ENCODE peak calls at places on chromosomes 7 and 10, in eight cellular contexts. One of them, this sample, is unnamed.
A peak's percentile ranks its signal among the peaks of the same experiment; 100 is the strongest.

GRCh38 chr10:116912162-116912561 is 62.9 kb downstream of the ENO4 start:
- DNase-seq in NCI-H1436: no peak
- DNase-seq in activated naive CD8-positive, alpha-beta T cell treated with anti-CD3 and anti-CD28 coated beads, Interleukin-2, amount 10 ng/mL, durations not matched to agents 7 days and 5 days: no peak
- DNase-seq in activated CD8-positive, alpha-beta memory T cell treated with anti-CD3 and anti-CD28 coated beads for 48 hours: no peak
- DNase-seq in ACHN: no peak
- DNase-seq in B cell: no peak
- DNase-seq in dorsolateral prefrontal cortex: no peak
- DNase-seq in HS-5: no peak
- DNase-seq in this sample: no peak

GRCh38 chr7:35624299-35625186 is 70.4 kb downstream of the HERPUD2 start:
- DNase-seq in activated naive CD8-positive, alpha-beta T cell treated with anti-CD3 and anti-CD28 coated beads, Interleukin-2, amount 10 ng/mL, durations not matched to agents 7 days and 5 days: peak; percentile 36
- DNase-seq in ACHN: peak; percentile 61
- DNase-seq in activated CD8-positive, alpha-beta memory T cell treated with anti-CD3 and anti-CD28 coated beads for 48 hours: no peak
- DNase-seq in B cell: peak; percentile 50
- DNase-seq in HS-5: no peak
- DNase-seq in NCI-H1436: peak; percentile 11
- DNase-seq in dorsolateral prefrontal cortex: no peak
- DNase-seq in this sample: peak; percentile 37

GRCh38 chr10:6917125-6917524 is 337.0 kb upstream of the PRKCQ start:
- DNase-seq in ACHN: no peak
- DNase-seq in NCI-H1436: no peak
- DNase-seq in activated CD8-positive, alpha-beta memory T cell treated with anti-CD3 and anti-CD28 coated beads for 48 hours: no peak
- DNase-seq in B cell: no peak
- DNase-seq in activated naive CD8-positive, alpha-beta T cell treated with anti-CD3 and anti-CD28 coated beads, Interleukin-2, amount 10 ng/mL, durations not matched to agents 7 days and 5 days: no peak
- DNase-seq in dorsolateral prefrontal cortex: no peak
- DNase-seq in HS-5: no peak
- DNase-seq in this sample: no peak

GRCh38 chr10:102230264-102230860 is 4.3 kb downstream of the ELOVL3 start:
- DNase-seq in dorsolateral prefrontal cortex: no peak
- DNase-seq in activated naive CD8-positive, alpha-beta T cell treated with anti-CD3 and anti-CD28 coated beads, Interleukin-2, amount 10 ng/mL, durations not matched to agents 7 days and 5 days: no peak
- DNase-seq in HS-5: no peak
- DNase-seq in B cell: peak; percentile 64
- DNase-seq in ACHN: peak; percentile 87
- DNase-seq in NCI-H1436: peak; percentile 26
- DNase-seq in activated CD8-positive, alpha-beta memory T cell treated with anti-CD3 and anti-CD28 coated beads for 48 hours: no peak
- DNase-seq in this sample: peak; percentile 41

GRCh38 chr10:97132273-97132672 is 53.5 kb downstream of the SLIT1 start:
- DNase-seq in activated naive CD8-positive, alpha-beta T cell treated with anti-CD3 and anti-CD28 coated beads, Interleukin-2, amount 10 ng/mL, durations not matched to agents 7 days and 5 days: no peak
- DNase-seq in HS-5: no peak
- DNase-seq in NCI-H1436: no peak
- DNase-seq in B cell: no peak
- DNase-seq in dorsolateral prefrontal cortex: no peak
- DNase-seq in activated CD8-positive, alpha-beta memory T cell treated with anti-CD3 and anti-CD28 coated beads for 48 hours: no peak
- DNase-seq in ACHN: no peak
- DNase-seq in this sample: no peak

GRCh38 chr7:1284743-1285458 is 52.2 kb downstream of the UNCX start:
- DNase-seq in NCI-H1436: no peak
- DNase-seq in HS-5: no peak
- DNase-seq in dorsolateral prefrontal cortex: no peak
- DNase-seq in activated naive CD8-positive, alpha-beta T cell treated with anti-CD3 and anti-CD28 coated beads, Interleukin-2, amount 10 ng/mL, durations not matched to agents 7 days and 5 days: no peak
- DNase-seq in activated CD8-positive, alpha-beta memory T cell treated with anti-CD3 and anti-CD28 coated beads for 48 hours: no peak
- DNase-seq in ACHN: no peak
- DNase-seq in B cell: no peak
- DNase-seq in this sample: no peak

GRCh38 chr10:103828587-103829186 is 26.7 kb downstream of the SH3PXD2A start:
- DNase-seq in NCI-H1436: no peak
- DNase-seq in ACHN: no peak
- DNase-seq in activated CD8-positive, alpha-beta memory T cell treated with anti-CD3 and anti-CD28 coated beads for 48 hours: no peak
- DNase-seq in HS-5: no peak
- DNase-seq in B cell: no peak
- DNase-seq in dorsolateral prefrontal cortex: no peak
- DNase-seq in activated naive CD8-positive, alpha-beta T cell treated with anti-CD3 and anti-CD28 coated beads, Interleukin-2, amount 10 ng/mL, durations not matched to agents 7 days and 5 days: no peak
- DNase-seq in this sample: no peak

GRCh38 chr10:121157998-121158397 is 306.8 kb downstream of the WDR11 start:
- DNase-seq in NCI-H1436: no peak
- DNase-seq in activated CD8-positive, alpha-beta memory T cell treated with anti-CD3 and anti-CD28 coated beads for 48 hours: no peak
- DNase-seq in B cell: no peak
- DNase-seq in activated naive CD8-positive, alpha-beta T cell treated with anti-CD3 and anti-CD28 coated beads, Interleukin-2, amount 10 ng/mL, durations not matched to agents 7 days and 5 days: no peak
- DNase-seq in ACHN: no peak
- DNase-seq in HS-5: no peak
- DNase-seq in dorsolateral prefrontal cortex: no peak
- DNase-seq in this sample: no peak

GRCh38 chr7:102425639-102426267 is 7.6 kb upstream of the ORAI2 start:
- DNase-seq in ACHN: no peak
- DNase-seq in dorsolateral prefrontal cortex: no peak
- DNase-seq in B cell: peak; percentile 85
- DNase-seq in HS-5: no peak
- DNase-seq in activated naive CD8-positive, alpha-beta T cell treated with anti-CD3 and anti-CD28 coated beads, Interleukin-2, amount 10 ng/mL, durations not matched to agents 7 days and 5 days: peak; percentile 82
- DNase-seq in NCI-H1436: no peak
- DNase-seq in activated CD8-positive, alpha-beta memory T cell treated with anti-CD3 and anti-CD28 coated beads for 48 hours: peak; percentile 56
- DNase-seq in this sample: peak; percentile 72

GRCh38 chr7:106124176-106124575 is 12.1 kb upstream of the SYPL1 start:
- DNase-seq in dorsolateral prefrontal cortex: no peak
- DNase-seq in B cell: no peak
- DNase-seq in activated CD8-positive, alpha-beta memory T cell treated with anti-CD3 and anti-CD28 coated beads for 48 hours: no peak
- DNase-seq in HS-5: no peak
- DNase-seq in NCI-H1436: no peak
- DNase-seq in ACHN: no peak
- DNase-seq in activated naive CD8-positive, alpha-beta T cell treated with anti-CD3 and anti-CD28 coated beads, Interleukin-2, amount 10 ng/mL, durations not matched to agents 7 days and 5 days: no peak
- DNase-seq in this sample: no peak

GRCh38 chr7:75900617-75901315 is 14.2 kb upstream of the POR start:
- DNase-seq in ACHN: no peak
- DNase-seq in B cell: no peak
- DNase-seq in activated naive CD8-positive, alpha-beta T cell treated with anti-CD3 and anti-CD28 coated beads, Interleukin-2, amount 10 ng/mL, durations not matched to agents 7 days and 5 days: no peak
- DNase-seq in HS-5: no peak
- DNase-seq in activated CD8-positive, alpha-beta memory T cell treated with anti-CD3 and anti-CD28 coated beads for 48 hours: no peak
- DNase-seq in NCI-H1436: peak; percentile 41
- DNase-seq in dorsolateral prefrontal cortex: no peak
- DNase-seq in this sample: no peak

GRCh38 chr7:107046511-107047259 is 2.2 kb downstream of the PRKAR2B start:
- DNase-seq in B cell: no peak
- DNase-seq in NCI-H1436: no peak
- DNase-seq in activated naive CD8-positive, alpha-beta T cell treated with anti-CD3 and anti-CD28 coated beads, Interleukin-2, amount 10 ng/mL, durations not matched to agents 7 days and 5 days: no peak
- DNase-seq in activated CD8-positive, alpha-beta memory T cell treated with anti-CD3 and anti-CD28 coated beads for 48 hours: no peak
- DNase-seq in dorsolateral prefrontal cortex: no peak
- DNase-seq in ACHN: no peak
- DNase-seq in HS-5: no peak
- DNase-seq in this sample: no peak

GRCh38 chr7:139783647-139784385 is 6.0 kb upstream of the HIPK2 start:
- DNase-seq in activated naive CD8-positive, alpha-beta T cell treated with anti-CD3 and anti-CD28 coated beads, Interleukin-2, amount 10 ng/mL, durations not matched to agents 7 days and 5 days: no peak
- DNase-seq in ACHN: no peak
- DNase-seq in dorsolateral prefrontal cortex: no peak
- DNase-seq in activated CD8-positive, alpha-beta memory T cell treated with anti-CD3 and anti-CD28 coated beads for 48 hours: no peak
- DNase-seq in HS-5: no peak
- DNase-seq in NCI-H1436: peak; percentile 18
- DNase-seq in B cell: no peak
- DNase-seq in this sample: no peak

GRCh38 chr7:15209385-15209784 is 306.8 kb upstream of the DGKB start:
- DNase-seq in activated CD8-positive, alpha-beta memory T cell treated with anti-CD3 and anti-CD28 coated beads for 48 hours: no peak
- DNase-seq in HS-5: no peak
- DNase-seq in B cell: no peak
- DNase-seq in dorsolateral prefrontal cortex: no peak
- DNase-seq in ACHN: no peak
- DNase-seq in activated naive CD8-positive, alpha-beta T cell treated with anti-CD3 and anti-CD28 coated beads, Interleukin-2, amount 10 ng/mL, durations not matched to agents 7 days and 5 days: no peak
- DNase-seq in NCI-H1436: no peak
- DNase-seq in this sample: no peak

GRCh38 chr7:18834574-18835361 is 282.7 kb downstream of the TWIST1 start:
- DNase-seq in activated naive CD8-positive, alpha-beta T cell treated with anti-CD3 and anti-CD28 coated beads, Interleukin-2, amount 10 ng/mL, durations not matched to agents 7 days and 5 days: no peak
- DNase-seq in NCI-H1436: no peak
- DNase-seq in activated CD8-positive, alpha-beta memory T cell treated with anti-CD3 and anti-CD28 coated beads for 48 hours: no peak
- DNase-seq in dorsolateral prefrontal cortex: no peak
- DNase-seq in B cell: no peak
- DNase-seq in HS-5: no peak
- DNase-seq in ACHN: no peak
- DNase-seq in this sample: no peak

GRCh38 chr10:29828440-29828894 is 193.7 kb upstream of the SVIL start:
- DNase-seq in activated CD8-positive, alpha-beta memory T cell treated with anti-CD3 and anti-CD28 coated beads for 48 hours: no peak
- DNase-seq in activated naive CD8-positive, alpha-beta T cell treated with anti-CD3 and anti-CD28 coated beads, Interleukin-2, amount 10 ng/mL, durations not matched to agents 7 days and 5 days: no peak
- DNase-seq in ACHN: no peak
- DNase-seq in HS-5: no peak
- DNase-seq in NCI-H1436: no peak
- DNase-seq in B cell: no peak
- DNase-seq in dorsolateral prefrontal cortex: no peak
- DNase-seq in this sample: no peak

GRCh38 chr7:103576616-103577015 is 130.6 kb upstream of the SLC26A5 start:
- DNase-seq in NCI-H1436: no peak
- DNase-seq in HS-5: no peak
- DNase-seq in ACHN: no peak
- DNase-seq in B cell: no peak
- DNase-seq in dorsolateral prefrontal cortex: no peak
- DNase-seq in activated naive CD8-positive, alpha-beta T cell treated with anti-CD3 and anti-CD28 coated beads, Interleukin-2, amount 10 ng/mL, durations not matched to agents 7 days and 5 days: no peak
- DNase-seq in activated CD8-positive, alpha-beta memory T cell treated with anti-CD3 and anti-CD28 coated beads for 48 hours: no peak
- DNase-seq in this sample: no peak

GRCh38 chr7:152056621-152057274 is 31.3 kb downstream of the GALNT11 start:
- DNase-seq in B cell: no peak
- DNase-seq in activated naive CD8-positive, alpha-beta T cell treated with anti-CD3 and anti-CD28 coated beads, Interleukin-2, amount 10 ng/mL, durations not matched to agents 7 days and 5 days: no peak
- DNase-seq in HS-5: no peak
- DNase-seq in ACHN: no peak
- DNase-seq in NCI-H1436: no peak
- DNase-seq in dorsolateral prefrontal cortex: no peak
- DNase-seq in activated CD8-positive, alpha-beta memory T cell treated with anti-CD3 and anti-CD28 coated beads for 48 hours: no peak
- DNase-seq in this sample: no peak

GRCh38 chr10:132257271-132257670 is 50.5 kb downstream of the STK32C start:
- DNase-seq in activated naive CD8-positive, alpha-beta T cell treated with anti-CD3 and anti-CD28 coated beads, Interleukin-2, amount 10 ng/mL, durations not matched to agents 7 days and 5 days: no peak
- DNase-seq in HS-5: peak; percentile 6
- DNase-seq in B cell: no peak
- DNase-seq in activated CD8-positive, alpha-beta memory T cell treated with anti-CD3 and anti-CD28 coated beads for 48 hours: peak; percentile 27
- DNase-seq in ACHN: peak; percentile 48
- DNase-seq in dorsolateral prefrontal cortex: no peak
- DNase-seq in NCI-H1436: no peak
- DNase-seq in this sample: no peak

GRCh38 chr10:83076443-83076842 is 1062.9 kb upstream of the GHITM start:
- DNase-seq in dorsolateral prefrontal cortex: no peak
- DNase-seq in HS-5: no peak
- DNase-seq in ACHN: no peak
- DNase-seq in activated CD8-positive, alpha-beta memory T cell treated with anti-CD3 and anti-CD28 coated beads for 48 hours: no peak
- DNase-seq in B cell: no peak
- DNase-seq in activated naive CD8-positive, alpha-beta T cell treated with anti-CD3 and anti-CD28 coated beads, Interleukin-2, amount 10 ng/mL, durations not matched to agents 7 days and 5 days: no peak
- DNase-seq in NCI-H1436: no peak
- DNase-seq in this sample: no peak

GRCh38 chr7:13336227-13336626 is 648.8 kb downstream of the ARL4A start:
- DNase-seq in NCI-H1436: no peak
- DNase-seq in activated naive CD8-positive, alpha-beta T cell treated with anti-CD3 and anti-CD28 coated beads, Interleukin-2, amount 10 ng/mL, durations not matched to agents 7 days and 5 days: no peak
- DNase-seq in B cell: no peak
- DNase-seq in ACHN: no peak
- DNase-seq in activated CD8-positive, alpha-beta memory T cell treated with anti-CD3 and anti-CD28 coated beads for 48 hours: no peak
- DNase-seq in dorsolateral prefrontal cortex: no peak
- DNase-seq in HS-5: peak; percentile 53
- DNase-seq in this sample: no peak

GRCh38 chr10:66886848-66887247 is 39.0 kb upstream of the LRRTM3 start:
- DNase-seq in activated naive CD8-positive, alpha-beta T cell treated with anti-CD3 and anti-CD28 coated beads, Interleukin-2, amount 10 ng/mL, durations not matched to agents 7 days and 5 days: no peak
- DNase-seq in activated CD8-positive, alpha-beta memory T cell treated with anti-CD3 and anti-CD28 coated beads for 48 hours: no peak
- DNase-seq in NCI-H1436: no peak
- DNase-seq in ACHN: no peak
- DNase-seq in HS-5: no peak
- DNase-seq in dorsolateral prefrontal cortex: no peak
- DNase-seq in B cell: no peak
- DNase-seq in this sample: no peak

This sample was measured in GM12891.